ENCODE peak calls at places on chromosomes 13 and 19, in six cellular contexts. One of them, this sample, is unnamed.

GRCh38 chr13:56700324-56700723 is 440.4 kb upstream of the PRR20A start:
- DNase-seq in H1: no peak
- DNase-seq in K562: no peak
- DNase-seq in GM23338: no peak
- DNase-seq in HepG2: no peak
- DNase-seq in GM12878: no peak
- DNase-seq in this sample: no peak

GRCh38 chr13:24228852-24229458 is 68.4 kb downstream of the SPATA13 start:
- DNase-seq in GM23338: peak
- DNase-seq in GM12878: no peak
- DNase-seq in K562: peak
- DNase-seq in H1: no peak
- DNase-seq in HepG2: peak
- DNase-seq in this sample: peak

GRCh38 chr19:29372461-29372860 is 153.3 kb upstream of the VSTM2B start:
- DNase-seq in HepG2: no peak
- DNase-seq in GM12878: no peak
- DNase-seq in K562: no peak
- DNase-seq in H1: peak
- DNase-seq in GM23338: no peak
- DNase-seq in this sample: no peak

GRCh38 chr13:43682698-43683097 is 104.1 kb downstream of the ENOX1 start:
- DNase-seq in GM12878: no peak
- DNase-seq in K562: no peak
- DNase-seq in H1: no peak
- DNase-seq in HepG2: no peak
- DNase-seq in GM23338: no peak
- DNase-seq in this sample: no peak

GRCh38 chr13:110397445-110397844 is 90.4 kb downstream of the COL4A2 start:
- DNase-seq in K562: no peak
- DNase-seq in H1: no peak
- DNase-seq in GM12878: no peak
- DNase-seq in GM23338: no peak
- DNase-seq in HepG2: no peak
- DNase-seq in this sample: no peak

GRCh38 chr19:11016591-11016990 is 55.8 kb downstream of the SMARCA4 start:
- DNase-seq in GM12878: no peak
- DNase-seq in HepG2: no peak
- DNase-seq in H1: no peak
- DNase-seq in K562: no peak
- DNase-seq in GM23338: no peak
- DNase-seq in this sample: no peak

GRCh38 chr19:6773323-6773931 is 919 bp downstream of the VAV1 start:
- DNase-seq in GM23338: peak
- DNase-seq in HepG2: no peak
- DNase-seq in H1: no peak
- DNase-seq in K562: peak
- DNase-seq in GM12878: peak
- DNase-seq in this sample: no peak

GRCh38 chr13:99983401-99984133 is 2.0 kb downstream of the ZIC2 start:
- DNase-seq in H1: peak
- DNase-seq in K562: no peak
- DNase-seq in GM12878: no peak
- DNase-seq in GM23338: peak
- DNase-seq in HepG2: no peak
- DNase-seq in this sample: no peak

GRCh38 chr19:48395499-48395898 is 2.0 kb downstream of the GRIN2D start:
- DNase-seq in HepG2: no peak
- DNase-seq in GM23338: no peak
- DNase-seq in H1: peak
- DNase-seq in GM12878: no peak
- DNase-seq in K562: no peak
- DNase-seq in this sample: no peak

GRCh38 chr19:8017808-8018207 is 12.4 kb upstream of the ELAVL1 start:
- DNase-seq in GM12878: no peak
- DNase-seq in HepG2: peak
- DNase-seq in K562: peak
- DNase-seq in GM23338: peak
- DNase-seq in H1: no peak
- DNase-seq in this sample: no peak

GRCh38 chr19:39415111-39416046 is 2.9 kb downstream of the PLEKHG2 start:
- DNase-seq in H1: peak
- DNase-seq in GM23338: peak
- DNase-seq in GM12878: no peak
- DNase-seq in K562: no peak
- DNase-seq in HepG2: no peak
- DNase-seq in this sample: peak

GRCh38 chr13:94520001-94520400 is 40.5 kb upstream of the DCT start:
- DNase-seq in H1: no peak
- DNase-seq in GM23338: no peak
- DNase-seq in HepG2: no peak
- DNase-seq in GM12878: no peak
- DNase-seq in K562: no peak
- DNase-seq in this sample: no peak

GRCh38 chr13:105428816-105429215 is 1106.6 kb downstream of the EFNB2 start:
- DNase-seq in HepG2: no peak
- DNase-seq in H1: no peak
- DNase-seq in GM12878: no peak
- DNase-seq in K562: no peak
- DNase-seq in GM23338: no peak
- DNase-seq in this sample: no peak

GRCh38 chr19:37466798-37467607 is at the start of gene ZNF569:
- DNase-seq in H1: peak
- DNase-seq in GM23338: peak
- DNase-seq in K562: peak
- DNase-seq in HepG2: peak
- DNase-seq in GM12878: peak
- DNase-seq in this sample: peak

GRCh38 chr13:26698392-26699196 is 62.0 kb downstream of the GPR12 start:
- DNase-seq in HepG2: peak
- DNase-seq in H1: peak
- DNase-seq in GM12878: peak
- DNase-seq in K562: peak
- DNase-seq in GM23338: peak
- DNase-seq in this sample: peak

GRCh38 chr13:69280399-69280798 is 827.2 kb upstream of the ATXN8OS start:
- DNase-seq in HepG2: no peak
- DNase-seq in GM12878: no peak
- DNase-seq in H1: no peak
- DNase-seq in GM23338: no peak
- DNase-seq in K562: no peak
- DNase-seq in this sample: no peak

GRCh38 chr19:50384685-50385535 is 763 bp downstream of the POLD1 start:
- DNase-seq in GM23338: peak
- DNase-seq in K562: peak
- DNase-seq in GM12878: no peak
- DNase-seq in HepG2: no peak
- DNase-seq in H1: no peak
- DNase-seq in this sample: no peak

GRCh38 chr19:16795731-16796130 is 33.5 kb upstream of the SIN3B start:
- DNase-seq in GM23338: peak
- DNase-seq in GM12878: no peak
- DNase-seq in H1: no peak
- DNase-seq in K562: no peak
- DNase-seq in HepG2: no peak
- DNase-seq in this sample: no peak

GRCh38 chr19:2529473-2529918 is 53.6 kb downstream of the GADD45B start:
- DNase-seq in H1: no peak
- DNase-seq in K562: no peak
- DNase-seq in HepG2: peak
- DNase-seq in GM12878: no peak
- DNase-seq in GM23338: no peak
- DNase-seq in this sample: no peak

GRCh38 chr13:29511980-29512379 is 83.5 kb downstream of the SLC7A1 start:
- DNase-seq in H1: no peak
- DNase-seq in GM23338: no peak
- DNase-seq in HepG2: no peak
- DNase-seq in GM12878: no peak
- DNase-seq in K562: no peak
- DNase-seq in this sample: no peak

GRCh38 chr13:25218011-25218410 is 45.9 kb upstream of the AMER2 start:
- DNase-seq in H1: peak
- DNase-seq in GM23338: no peak
- DNase-seq in GM12878: no peak
- DNase-seq in HepG2: no peak
- DNase-seq in K562: no peak
- DNase-seq in this sample: no peak

GRCh38 chr19:24032651-24033050 is 54.3 kb upstream of the ZNF254 start:
- DNase-seq in K562: no peak
- DNase-seq in GM23338: no peak
- DNase-seq in GM12878: no peak
- DNase-seq in H1: no peak
- DNase-seq in HepG2: no peak
- DNase-seq in this sample: no peak

DNA sequence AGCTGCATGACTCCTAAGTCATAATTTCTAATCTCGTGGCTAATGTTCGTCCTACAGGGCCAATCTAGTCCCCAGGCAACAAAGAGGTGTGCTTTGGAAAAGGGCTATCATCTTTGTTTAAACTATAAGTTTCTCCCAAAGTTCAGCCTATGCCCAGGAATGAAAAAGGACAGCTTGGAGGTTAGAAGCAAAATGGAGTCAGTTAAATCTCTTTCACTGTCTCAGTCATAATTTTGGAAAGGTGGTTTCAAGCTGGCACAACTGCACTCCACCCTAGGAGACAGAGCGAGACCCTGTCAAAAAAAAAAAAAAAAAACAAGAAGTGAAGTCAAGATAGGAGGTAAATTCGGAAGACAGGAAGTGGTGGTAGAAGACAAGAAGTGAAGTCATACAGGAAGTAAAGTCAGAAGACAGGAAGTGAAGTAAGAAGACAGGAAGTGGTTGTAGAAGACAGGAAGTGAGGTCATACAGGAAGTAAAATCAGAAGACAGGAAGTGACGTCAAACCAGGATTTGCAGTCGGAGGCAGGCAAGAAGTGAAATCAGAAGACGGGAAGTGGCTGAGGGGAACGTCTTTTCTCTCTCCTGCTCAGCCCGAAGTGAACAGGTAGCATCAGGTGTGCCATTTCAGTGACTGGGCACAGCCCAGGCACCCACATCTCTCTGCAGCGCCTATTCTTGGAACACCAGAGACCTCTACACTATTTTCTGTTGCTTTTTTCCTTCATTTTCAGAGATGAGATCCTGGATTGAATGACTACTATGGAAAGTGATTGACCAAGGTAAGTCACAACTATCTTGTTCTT is 32.2 kb downstream of the GP6 start:
- DNase-seq in GM23338: peak
- DNase-seq in H1: no peak
- DNase-seq in HepG2: peak
- DNase-seq in GM12878: peak
- DNase-seq in K562: peak
- DNase-seq in this sample: no peak
- TF ChIP-seq CREB1 in GM23338: peak
- TF ChIP-seq CREB1 in H1: peak
- TF ChIP-seq CREB1 in HepG2: peak
- TF ChIP-seq CREB1 in GM12878: peak
- TF ChIP-seq CREB1 in K562: peak
- TF ChIP-seq CREB1 in this sample: no peak

GRCh38 chr19:4795400-4795799 is 3.9 kb downstream of the FEM1A start:
- DNase-seq in H1: no peak
- DNase-seq in GM12878: no peak
- DNase-seq in GM23338: no peak
- DNase-seq in K562: no peak
- DNase-seq in HepG2: no peak
- DNase-seq in this sample: no peak
- TF ChIP-seq CREB1 in H1: no peak
- TF ChIP-seq CREB1 in GM12878: no peak
- TF ChIP-seq CREB1 in GM23338: no peak
- TF ChIP-seq CREB1 in K562: no peak
- TF ChIP-seq CREB1 in HepG2: no peak
- TF ChIP-seq CREB1 in this sample: no peak

GRCh38 chr13:109156181-109156935 is 526.9 kb downstream of the MYO16 start:
- DNase-seq in HepG2: no peak
- DNase-seq in GM12878: no peak
- DNase-seq in GM23338: no peak
- DNase-seq in H1: no peak
- DNase-seq in K562: no peak
- DNase-seq in this sample: no peak

GRCh38 chr13:109158383-109158782 is 529.0 kb downstream of the MYO16 start:
- DNase-seq in HepG2: no peak
- DNase-seq in GM12878: no peak
- DNase-seq in H1: no peak
- DNase-seq in K562: no peak
- DNase-seq in GM23338: no peak
- DNase-seq in this sample: no peak

GRCh38 chr13:109159650-109160309 is 530.4 kb downstream of the MYO16 start:
- DNase-seq in GM12878: no peak
- DNase-seq in K562: no peak
- DNase-seq in HepG2: no peak
- DNase-seq in H1: no peak
- DNase-seq in GM23338: no peak
- DNase-seq in this sample: no peak

GRCh38 chr13:109155301-109155761 is 525.9 kb downstream of the MYO16 start:
- DNase-seq in GM23338: no peak
- DNase-seq in K562: no peak
- DNase-seq in GM12878: no peak
- DNase-seq in H1: no peak
- DNase-seq in HepG2: no peak
- DNase-seq in this sample: no peak

GRCh38 chr13:109157275-109157674 is 527.9 kb downstream of the MYO16 start:
- DNase-seq in GM23338: peak
- DNase-seq in HepG2: no peak
- DNase-seq in GM12878: no peak
- DNase-seq in K562: no peak
- DNase-seq in H1: no peak
- DNase-seq in this sample: peak
- TF ChIP-seq CREB1 in GM23338: no peak
- TF ChIP-seq CREB1 in HepG2: no peak
- TF ChIP-seq CREB1 in GM12878: no peak
- TF ChIP-seq CREB1 in K562: no peak
- TF ChIP-seq CREB1 in H1: no peak
- TF ChIP-seq CREB1 in this sample: no peak

DNA sequence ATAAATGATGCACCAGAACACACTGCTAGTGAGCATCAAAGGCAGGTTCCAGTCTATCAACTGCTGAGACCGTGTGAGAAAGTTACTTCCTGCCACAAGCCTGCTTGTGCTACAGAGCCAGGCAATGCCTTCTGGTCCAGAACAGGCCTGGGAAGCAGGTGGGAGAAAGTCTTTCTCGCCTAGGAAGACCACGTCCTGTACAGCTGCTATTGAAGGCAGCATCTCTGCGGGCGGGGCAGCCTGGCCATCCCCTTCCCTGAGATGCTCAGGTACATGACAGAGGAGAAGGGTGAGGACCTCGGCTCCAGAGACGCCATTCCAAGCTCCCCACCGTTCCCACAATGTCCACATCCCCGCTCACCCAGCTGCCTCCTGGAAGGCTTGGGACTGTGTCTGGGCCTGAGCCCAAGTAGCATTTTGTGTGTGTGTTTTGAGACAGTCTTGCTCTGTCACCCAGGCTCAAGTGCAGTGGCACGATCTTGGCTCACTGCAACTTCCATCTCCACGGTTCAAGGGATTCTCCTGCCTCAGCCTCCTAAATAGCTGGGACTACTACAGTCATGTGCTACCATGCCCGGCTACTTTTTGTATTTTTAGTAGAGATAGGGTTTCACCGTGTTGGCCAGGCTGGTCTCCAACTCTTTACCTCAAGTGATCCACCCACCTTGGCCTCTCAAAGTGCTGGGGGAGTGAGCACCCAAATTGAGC is 3.4 kb downstream of the RFX1 start:
- DNase-seq in GM23338: no peak
- DNase-seq in K562: peak
- DNase-seq in H1: no peak
- DNase-seq in HepG2: no peak
- DNase-seq in GM12878: peak
- DNase-seq in this sample: no peak
- TF ChIP-seq CREB1 in GM23338: no peak
- TF ChIP-seq CREB1 in K562: no peak
- TF ChIP-seq CREB1 in H1: no peak
- TF ChIP-seq CREB1 in HepG2: no peak
- TF ChIP-seq CREB1 in GM12878: no peak
- TF ChIP-seq CREB1 in this sample: no peak

This sample was measured in WTC11.